ENCODE peak calls at places on chromosomes 13 and 19, in five cellular contexts. One of them, this sample, is unnamed.

GRCh38 chr19:42601811-42602443 is 7.2 kb upstream of the CEACAM8 start:
- DNase-seq in colonic mucosa: no peak
- DNase-seq in mucosa of gallbladder: peak
- DNase-seq in GM04504: peak
- DNase-seq in NCI-H510A treated with DMSO at 0.1 percent for 48 hours: no peak
- DNase-seq in this sample: no peak

GRCh38 chr13:32499538-32500210 is 38.9 kb downstream of the N4BP2L2 start:
- DNase-seq in mucosa of gallbladder: no peak
- DNase-seq in NCI-H510A treated with DMSO at 0.1 percent for 48 hours: no peak
- DNase-seq in GM04504: no peak
- DNase-seq in colonic mucosa: no peak
- DNase-seq in this sample: no peak

GRCh38 chr13:31073859-31074718 is 87.6 kb downstream of the HSPH1 start:
- DNase-seq in colonic mucosa: no peak
- DNase-seq in NCI-H510A treated with DMSO at 0.1 percent for 48 hours: peak
- DNase-seq in GM04504: no peak
- DNase-seq in mucosa of gallbladder: no peak
- DNase-seq in this sample: no peak

GRCh38 chr13:40611004-40611403 is 55.4 kb downstream of the FOXO1 start:
- DNase-seq in mucosa of gallbladder: no peak
- DNase-seq in GM04504: no peak
- DNase-seq in NCI-H510A treated with DMSO at 0.1 percent for 48 hours: no peak
- DNase-seq in colonic mucosa: no peak
- DNase-seq in this sample: no peak

GRCh38 chr13:80038371-80038770 is 302.6 kb downstream of the SPRY2 start:
- DNase-seq in mucosa of gallbladder: no peak
- DNase-seq in colonic mucosa: no peak
- DNase-seq in NCI-H510A treated with DMSO at 0.1 percent for 48 hours: no peak
- DNase-seq in GM04504: no peak
- DNase-seq in this sample: peak

GRCh38 chr13:108929532-108929931 is 300.1 kb downstream of the MYO16 start:
- DNase-seq in GM04504: no peak
- DNase-seq in mucosa of gallbladder: no peak
- DNase-seq in colonic mucosa: no peak
- DNase-seq in NCI-H510A treated with DMSO at 0.1 percent for 48 hours: no peak
- DNase-seq in this sample: no peak

GRCh38 chr13:100520936-100521765 is 67.4 kb downstream of the GGACT start:
- DNase-seq in NCI-H510A treated with DMSO at 0.1 percent for 48 hours: no peak
- DNase-seq in mucosa of gallbladder: no peak
- DNase-seq in colonic mucosa: no peak
- DNase-seq in GM04504: no peak
- DNase-seq in this sample: no peak

GRCh38 chr13:110347535-110348308 is 40.6 kb downstream of the COL4A2 start:
- DNase-seq in mucosa of gallbladder: no peak
- DNase-seq in colonic mucosa: no peak
- DNase-seq in NCI-H510A treated with DMSO at 0.1 percent for 48 hours: no peak
- DNase-seq in GM04504: peak
- DNase-seq in this sample: no peak

GRCh38 chr13:45851171-45851889 is at the start of gene SIAH3:
- DNase-seq in colonic mucosa: no peak
- DNase-seq in NCI-H510A treated with DMSO at 0.1 percent for 48 hours: no peak
- DNase-seq in mucosa of gallbladder: no peak
- DNase-seq in GM04504: no peak
- DNase-seq in this sample: no peak

GRCh38 chr13:106507560-106508274 is 27.7 kb downstream of the EFNB2 start:
- DNase-seq in mucosa of gallbladder: no peak
- DNase-seq in GM04504: peak
- DNase-seq in NCI-H510A treated with DMSO at 0.1 percent for 48 hours: no peak
- DNase-seq in colonic mucosa: no peak
- DNase-seq in this sample: no peak

GRCh38 chr13:91346848-91347211 is 657 bp upstream of the MIR17HG start:
- DNase-seq in mucosa of gallbladder: no peak
- DNase-seq in colonic mucosa: peak
- DNase-seq in NCI-H510A treated with DMSO at 0.1 percent for 48 hours: peak
- DNase-seq in GM04504: no peak
- DNase-seq in this sample: peak

GRCh38 chr19:41811981-41812380 is 15.6 kb downstream of the CEACAM3 start:
- DNase-seq in mucosa of gallbladder: no peak
- DNase-seq in GM04504: no peak
- DNase-seq in colonic mucosa: no peak
- DNase-seq in NCI-H510A treated with DMSO at 0.1 percent for 48 hours: no peak
- DNase-seq in this sample: no peak

GRCh38 chr13:108769213-108770070 is 140.0 kb downstream of the MYO16 start:
- DNase-seq in colonic mucosa: no peak
- DNase-seq in NCI-H510A treated with DMSO at 0.1 percent for 48 hours: no peak
- DNase-seq in GM04504: no peak
- DNase-seq in mucosa of gallbladder: peak
- DNase-seq in this sample: no peak

GRCh38 chr13:94412870-94413269 is 66.6 kb downstream of the DCT start:
- DNase-seq in colonic mucosa: no peak
- DNase-seq in GM04504: no peak
- DNase-seq in NCI-H510A treated with DMSO at 0.1 percent for 48 hours: no peak
- DNase-seq in mucosa of gallbladder: no peak
- DNase-seq in this sample: no peak

GRCh38 chr19:13156968-13157882 is 7.0 kb downstream of the IER2 start:
- DNase-seq in colonic mucosa: no peak
- DNase-seq in NCI-H510A treated with DMSO at 0.1 percent for 48 hours: no peak
- DNase-seq in GM04504: no peak
- DNase-seq in mucosa of gallbladder: no peak
- DNase-seq in this sample: no peak

GRCh38 chr19:31127132-31127967 is 221.9 kb downstream of the TSHZ3 start:
- DNase-seq in colonic mucosa: peak
- DNase-seq in NCI-H510A treated with DMSO at 0.1 percent for 48 hours: no peak
- DNase-seq in mucosa of gallbladder: peak
- DNase-seq in GM04504: peak
- DNase-seq in this sample: no peak

GRCh38 chr19:6423499-6424189 is 967 bp downstream of the KHSRP start:
- DNase-seq in NCI-H510A treated with DMSO at 0.1 percent for 48 hours: no peak
- DNase-seq in colonic mucosa: peak
- DNase-seq in mucosa of gallbladder: no peak
- DNase-seq in GM04504: no peak
- DNase-seq in this sample: no peak

GRCh38 chr13:93218583-93218982 is 8.0 kb upstream of the GPC6 start:
- DNase-seq in NCI-H510A treated with DMSO at 0.1 percent for 48 hours: no peak
- DNase-seq in GM04504: no peak
- DNase-seq in mucosa of gallbladder: no peak
- DNase-seq in colonic mucosa: no peak
- DNase-seq in this sample: no peak

GRCh38 chr13:23609414-23610186 is 39.4 kb downstream of the TNFRSF19 start:
- DNase-seq in mucosa of gallbladder: no peak
- DNase-seq in NCI-H510A treated with DMSO at 0.1 percent for 48 hours: peak
- DNase-seq in GM04504: no peak
- DNase-seq in colonic mucosa: peak
- DNase-seq in this sample: peak

GRCh38 chr13:40508112-40508511 is 158.3 kb downstream of the FOXO1 start:
- DNase-seq in GM04504: peak
- DNase-seq in mucosa of gallbladder: no peak
- DNase-seq in NCI-H510A treated with DMSO at 0.1 percent for 48 hours: no peak
- DNase-seq in colonic mucosa: no peak
- DNase-seq in this sample: no peak

GRCh38 chr19:3068071-3068470 is 5.8 kb upstream of the TLE5 start:
- DNase-seq in colonic mucosa: no peak
- DNase-seq in NCI-H510A treated with DMSO at 0.1 percent for 48 hours: peak
- DNase-seq in mucosa of gallbladder: no peak
- DNase-seq in GM04504: no peak
- DNase-seq in this sample: peak

GRCh38 chr19:46378268-46378667 is 31.4 kb downstream of the PPP5C start:
- DNase-seq in GM04504: peak
- DNase-seq in mucosa of gallbladder: no peak
- DNase-seq in NCI-H510A treated with DMSO at 0.1 percent for 48 hours: no peak
- DNase-seq in colonic mucosa: no peak
- DNase-seq in this sample: no peak

GRCh38 chr13:48653074-48654054 is at the start of gene CYSLTR2:
- DNase-seq in GM04504: peak
- DNase-seq in colonic mucosa: no peak
- DNase-seq in mucosa of gallbladder: no peak
- DNase-seq in NCI-H510A treated with DMSO at 0.1 percent for 48 hours: no peak
- DNase-seq in this sample: no peak

GRCh38 chr13:106183410-106184128 is 351.9 kb downstream of the EFNB2 start:
- DNase-seq in mucosa of gallbladder: no peak
- DNase-seq in NCI-H510A treated with DMSO at 0.1 percent for 48 hours: no peak
- DNase-seq in GM04504: no peak
- DNase-seq in colonic mucosa: peak
- DNase-seq in this sample: peak

GRCh38 chr13:86856996-86857395 is 814.2 kb upstream of the SLITRK5 start:
- DNase-seq in NCI-H510A treated with DMSO at 0.1 percent for 48 hours: no peak
- DNase-seq in GM04504: no peak
- DNase-seq in mucosa of gallbladder: no peak
- DNase-seq in colonic mucosa: no peak
- DNase-seq in this sample: no peak

GRCh38 chr13:99429670-99430069 is 71.6 kb upstream of the TM9SF2 start:
- DNase-seq in GM04504: no peak
- DNase-seq in mucosa of gallbladder: no peak
- DNase-seq in NCI-H510A treated with DMSO at 0.1 percent for 48 hours: no peak
- DNase-seq in colonic mucosa: no peak
- DNase-seq in this sample: no peak

GRCh38 chr13:113445791-113446487 is 7.3 kb downstream of the ADPRHL1 start:
- DNase-seq in GM04504: no peak
- DNase-seq in mucosa of gallbladder: no peak
- DNase-seq in NCI-H510A treated with DMSO at 0.1 percent for 48 hours: no peak
- DNase-seq in colonic mucosa: no peak
- DNase-seq in this sample: no peak

GRCh38 chr13:75469087-75469486 is 12.9 kb downstream of the TBC1D4 start:
- DNase-seq in mucosa of gallbladder: no peak
- DNase-seq in GM04504: no peak
- DNase-seq in NCI-H510A treated with DMSO at 0.1 percent for 48 hours: no peak
- DNase-seq in colonic mucosa: no peak
- DNase-seq in this sample: no peak

GRCh38 chr13:35621989-35622388 is 145.5 kb upstream of the MAB21L1 start:
- DNase-seq in colonic mucosa: no peak
- DNase-seq in GM04504: peak
- DNase-seq in NCI-H510A treated with DMSO at 0.1 percent for 48 hours: peak
- DNase-seq in mucosa of gallbladder: no peak
- DNase-seq in this sample: peak

GRCh38 chr19:39136225-39136940 is 10.8 kb downstream of the PAK4 start:
- DNase-seq in mucosa of gallbladder: no peak
- DNase-seq in NCI-H510A treated with DMSO at 0.1 percent for 48 hours: no peak
- DNase-seq in colonic mucosa: peak
- DNase-seq in GM04504: no peak
- DNase-seq in this sample: no peak

GRCh38 chr19:55600336-55601028 is 394 bp downstream of the ZNF524 start:
- DNase-seq in colonic mucosa: no peak
- DNase-seq in mucosa of gallbladder: no peak
- DNase-seq in NCI-H510A treated with DMSO at 0.1 percent for 48 hours: peak
- DNase-seq in GM04504: no peak
- DNase-seq in this sample: peak

GRCh38 chr13:44620057-44620456 is 43.9 kb upstream of the TSC22D1 start:
- DNase-seq in GM04504: peak
- DNase-seq in NCI-H510A treated with DMSO at 0.1 percent for 48 hours: no peak
- DNase-seq in mucosa of gallbladder: no peak
- DNase-seq in colonic mucosa: no peak
- DNase-seq in this sample: no peak

GRCh38 chr13:86900906-86901305 is 770.3 kb upstream of the SLITRK5 start:
- DNase-seq in NCI-H510A treated with DMSO at 0.1 percent for 48 hours: no peak
- DNase-seq in mucosa of gallbladder: no peak
- DNase-seq in GM04504: no peak
- DNase-seq in colonic mucosa: no peak
- DNase-seq in this sample: no peak

GRCh38 chr13:66689037-66689619 is 541.0 kb downstream of the PCDH9 start:
- DNase-seq in colonic mucosa: no peak
- DNase-seq in GM04504: no peak
- DNase-seq in NCI-H510A treated with DMSO at 0.1 percent for 48 hours: no peak
- DNase-seq in mucosa of gallbladder: no peak
- DNase-seq in this sample: no peak

GRCh38 chr13:33110713-33111413 is 94.6 kb downstream of the KL start:
- DNase-seq in NCI-H510A treated with DMSO at 0.1 percent for 48 hours: no peak
- DNase-seq in mucosa of gallbladder: no peak
- DNase-seq in GM04504: no peak
- DNase-seq in colonic mucosa: peak
- DNase-seq in this sample: no peak